ENCODE peak calls at places on chromosomes 2 and 18, in five cellular contexts. K is kidney epithelial cell, O is coronary artery, V is neural progenitor cell, Y is MCF 10A. X is an unnamed sample.

GRCh38 chr18:56952026-56952425 is 194.9 kb upstream of the BOD1L2 start:
- DNase-seq in V (no peak), Y (no peak), O (no peak), K (no peak), X (no peak)

GRCh38 chr2:182642328-182642727 is 73.7 kb upstream of the DNAJC10 start:
- DNase-seq in O (no peak), Y (peak; percentile 76), V (peak; percentile 38), K (no peak), X (peak; percentile 78)

GRCh38 chr18:30132959-30133358 is 909.6 kb downstream of the DSC3 start:
- DNase-seq in V (no peak), Y (peak; percentile 41), K (no peak), O (no peak), X (no peak)

GRCh38 chr2:63488118-63488713 is 100.1 kb downstream of the WDPCP start:
- DNase-seq in Y (peak; percentile 46), O (no peak), K (no peak), V (peak; percentile 42), X (peak; percentile 13)

GRCh38 chr18:987325-988186 is 82.9 kb downstream of the ADCYAP1 start:
- DNase-seq in O (no peak), K (peak; percentile 16), Y (no peak), V (no peak), X (no peak)

GRCh38 chr18:61892683-61893303 is at the start of gene RNF152:
- DNase-seq in Y (no peak), O (no peak), V (peak; percentile 81), K (no peak), X (peak; percentile 60)

GRCh38 chr2:2735041-2735440 is 404.0 kb upstream of the MYT1L start:
- DNase-seq in Y (no peak), V (no peak), K (no peak), O (no peak), X (no peak)

GRCh38 chr2:151067658-151068369 is 193.8 kb downstream of the RBM43 start:
- DNase-seq in O (no peak), V (no peak), K (no peak), Y (no peak), X (no peak)

GRCh38 chr2:72562451-72563153 is 263.2 kb downstream of the EXOC6B start:
- DNase-seq in Y (no peak), K (no peak), O (no peak), V (peak; percentile 3), X (no peak)

GRCh38 chr2:204529795-204530463 is 15.3 kb upstream of the PARD3B start:
- DNase-seq in K (no peak), O (no peak), Y (no peak), V (no peak), X (no peak)

GRCh38 chr18:21303913-21304312 is 61.9 kb downstream of the GREB1L start:
- DNase-seq in K (no peak), V (no peak), Y (no peak), O (no peak), X (no peak)

GRCh38 chr18:47717257-47717656 is 213.2 kb downstream of the SMAD2 start:
- DNase-seq in K (no peak), Y (no peak), V (no peak), O (peak; percentile 9), X (no peak)

GRCh38 chr2:58046335-58046584 is 346 bp upstream of the VRK2 start:
- DNase-seq in V (no peak), O (no peak), K (no peak), Y (no peak), X (no peak)

GRCh38 chr2:159326569-159327255 is 40.2 kb upstream of the WDSUB1 start:
- DNase-seq in V (no peak), Y (peak; percentile 81), O (no peak), K (no peak), X (no peak)

GRCh38 chr18:616380-616995 is 19.7 kb downstream of the CLUL1 start:
- DNase-seq in K (no peak), V (peak; percentile 47), O (no peak), Y (peak; percentile 54), X (peak; percentile 33)

GRCh38 chr18:26894006-26894405 is 28.5 kb upstream of the AQP4 start:
- DNase-seq in K (no peak), Y (no peak), O (no peak), V (no peak), X (no peak)

GRCh38 chr2:67974564-67975430 is 88.0 kb downstream of the C1D start:
- DNase-seq in O (no peak), V (no peak), K (no peak), Y (no peak), X (peak; percentile 31)

GRCh38 chr2:9471212-9471611 is 3.1 kb upstream of the IAH1 start:
- DNase-seq in K (no peak), V (no peak), O (no peak), Y (no peak), X (no peak)

GRCh38 chr2:10487144-10488104 is 39.3 kb upstream of the ODC1 start:
- DNase-seq in O (peak; percentile 53), V (no peak), K (no peak), Y (peak; percentile 62), X (no peak)

GRCh38 chr2:68537872-68538271 is 70.5 kb downstream of the APLF start:
- DNase-seq in Y (no peak), V (no peak), O (no peak), K (no peak), X (peak; percentile 37)

GRCh38 chr18:49276680-49277079 is 183.8 kb downstream of the DYM start:
- DNase-seq in O (no peak), Y (no peak), K (no peak), V (no peak), X (no peak)

GRCh38 chr2:236702693-236703092 is 133.1 kb downstream of the ACKR3 start:
- DNase-seq in K (no peak), O (no peak), V (no peak), Y (no peak), X (no peak)

DNA sequence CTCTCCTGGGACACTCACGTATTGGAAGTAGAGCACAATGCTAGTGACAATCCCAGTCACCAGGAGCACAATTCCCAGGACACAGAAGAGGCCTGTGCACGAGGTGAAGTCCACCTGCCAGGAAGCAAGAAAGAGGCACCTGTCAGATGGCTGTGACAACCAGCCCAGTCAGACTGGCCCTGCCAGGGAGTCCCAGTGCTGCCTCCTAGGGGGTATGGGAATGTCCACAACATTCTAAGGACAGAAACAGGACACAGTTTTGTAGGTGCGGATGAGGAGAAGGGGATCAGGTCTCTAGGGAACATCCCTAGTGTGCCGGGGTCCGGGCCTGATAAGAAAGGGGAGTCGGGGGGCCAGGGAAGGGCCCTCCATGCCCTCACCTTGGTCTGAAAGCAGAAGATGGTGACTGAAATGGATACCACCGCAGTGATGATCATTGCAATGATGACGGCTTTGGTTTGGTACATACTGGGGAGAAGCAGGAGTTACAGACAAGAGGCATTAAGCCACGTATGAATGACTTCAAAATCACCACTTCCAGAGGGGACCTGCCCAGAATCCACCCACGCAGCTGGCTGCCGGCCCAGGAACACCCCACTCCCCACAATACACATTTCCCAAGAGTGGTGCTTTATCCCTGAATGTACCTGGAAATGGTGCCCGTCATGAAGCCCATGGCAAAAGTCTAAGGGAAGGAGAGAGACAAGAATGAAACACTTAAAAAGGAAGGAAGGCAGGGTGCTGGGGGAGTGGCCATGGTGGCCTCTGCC is 6.9 kb downstream of the PNKD start:
- DNase-seq in K (no peak), Y (no peak), V (no peak), O (no peak), X (no peak)
- TF ChIP-seq CTCF in K (peak; percentile 9), Y (no peak), V (no peak), O (no peak), X (no peak)

DNA sequence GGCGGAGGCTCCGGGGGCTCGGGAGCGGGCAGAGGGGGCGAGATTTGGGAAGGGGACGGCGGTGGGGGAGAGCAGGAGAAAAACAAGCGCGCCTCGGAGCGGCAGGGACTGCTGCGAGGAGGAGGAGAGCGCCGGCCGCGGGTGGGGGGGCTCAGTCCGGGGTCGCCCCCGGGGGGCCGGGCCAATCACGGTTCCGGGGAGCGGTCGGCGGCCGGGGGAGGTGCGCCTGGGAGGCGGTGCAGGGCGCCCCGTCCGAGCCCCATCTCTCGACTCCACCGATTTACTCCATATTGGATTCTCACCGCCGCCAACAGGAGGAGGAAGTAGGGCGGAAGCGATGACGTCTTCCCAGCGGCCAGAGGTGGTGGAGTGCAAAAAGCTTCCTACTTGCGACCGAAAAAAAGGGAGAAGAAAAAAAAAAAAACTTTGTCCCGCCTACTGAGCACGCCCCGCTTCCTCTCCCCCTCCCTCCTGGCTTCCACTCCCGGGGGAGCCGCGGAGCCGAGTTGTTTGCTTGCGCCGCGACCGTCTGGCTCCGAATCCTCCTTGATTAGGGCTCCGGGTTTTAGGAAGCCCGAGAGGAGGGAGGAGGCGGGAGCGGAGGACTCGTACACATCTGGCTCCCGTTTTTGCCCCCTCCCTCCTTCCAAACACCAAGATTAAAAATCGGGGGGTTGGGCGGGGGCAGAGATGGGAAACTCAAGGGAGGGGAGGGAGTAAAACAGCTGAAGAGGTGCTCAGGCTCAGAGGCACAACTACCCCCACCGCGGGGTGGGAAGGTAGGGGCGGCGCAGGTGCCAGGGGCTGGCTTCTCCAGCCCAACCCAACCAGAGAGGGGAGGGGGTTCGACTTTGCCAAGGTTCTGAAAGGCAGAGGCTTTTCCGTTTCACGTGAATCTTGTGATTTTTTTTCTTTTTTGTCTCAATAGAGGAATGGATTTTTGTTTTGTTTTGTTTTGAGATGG is at the start of gene SPRED2:
- DNase-seq in V (peak; percentile 96), Y (peak; percentile 96), K (peak; percentile 87), O (peak; percentile 98), X (peak; percentile 99)
- TF ChIP-seq CTCF in V (peak; percentile 9), Y (no peak), K (no peak), O (no peak), X (no peak)

GRCh38 chr18:2994190-2994589 is 18.8 kb downstream of the LPIN2 start:
- DNase-seq in K (no peak), V (no peak), Y (no peak), O (no peak), X (no peak)

GRCh38 chr18:2997429-2997828 is 15.5 kb downstream of the LPIN2 start:
- DNase-seq in K (no peak), Y (no peak), O (no peak), V (no peak), X (no peak)

GRCh38 chr18:2997846-2998599 is 14.9 kb downstream of the LPIN2 start:
- DNase-seq in Y (peak; percentile 24), O (peak; percentile 83), K (no peak), V (no peak), X (no peak)

GRCh38 chr18:2992995-2993877 is 19.7 kb downstream of the LPIN2 start:
- DNase-seq in O (no peak), Y (no peak), K (no peak), V (no peak), X (no peak)

GRCh38 chr18:2994603-2995432 is 18.1 kb downstream of the LPIN2 start:
- DNase-seq in O (no peak), V (no peak), K (no peak), Y (no peak), X (no peak)
- TF ChIP-seq CTCF in O (peak; percentile 39), V (peak; percentile 16), K (no peak), Y (no peak), X (no peak)

DNA sequence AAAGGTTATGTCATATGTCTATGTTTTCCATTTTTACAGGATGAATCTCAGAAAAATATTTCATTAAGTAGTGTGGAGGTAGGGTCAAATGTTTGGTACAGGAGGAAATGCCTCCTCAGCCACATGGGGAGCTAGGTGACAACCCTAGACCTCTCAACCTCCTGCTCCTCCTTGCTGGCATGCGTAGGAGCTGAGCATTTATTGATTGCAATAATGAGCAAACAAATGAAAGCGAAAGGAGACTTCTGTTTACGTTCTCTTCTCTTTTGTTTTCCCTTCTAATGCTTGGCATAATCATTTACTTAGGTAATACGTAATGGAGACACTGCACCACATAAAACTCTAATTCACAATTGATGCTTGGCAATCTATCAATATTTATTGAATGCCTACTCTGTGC is 95.1 kb upstream of the CCBE1 start:
- DNase-seq in Y (no peak), K (no peak), V (no peak), O (no peak), X (no peak)
- TF ChIP-seq CTCF in Y (no peak), K (no peak), V (no peak), O (no peak), X (no peak)

GRCh38 chr2:88212251-88212790 is 42.2 kb downstream of the THNSL2 start:
- DNase-seq in Y (peak; percentile 42), O (no peak), V (peak; percentile 77), K (no peak), X (peak; percentile 3)
- TF ChIP-seq CTCF in Y (peak; percentile 32), O (no peak), V (peak; percentile 77), K (peak; percentile 70), X (peak; percentile 58)